ENCODE peak calls at places on chromosomes 7 and 10, in nine cellular contexts. One of them, this sample, is unnamed.
A peak's percentile ranks its signal among the peaks of the same experiment; 100 is the strongest.

GRCh38 chr7:150413640-150414081 is 34.5 kb downstream of the ZNF775 start:
- DNase-seq in NCI-H1092: no peak
- DNase-seq in T47D: no peak
- DNase-seq in body of pancreas: no peak
- DNase-seq in activated naive CD4-positive, alpha-beta T cell treated with anti-CD3 and anti-CD28 coated beads for 36 hours: peak; percentile 2
- DNase-seq in anterior cingulate cortex: no peak
- DNase-seq in RCC 7860: peak; percentile 18
- DNase-seq in T-helper 1 cell: no peak
- DNase-seq in stimulated activated CD8-positive, alpha-beta memory T cell treated with anti-CD3 and anti-CD28 coated beads, Interleukin-7, amount 100 ng/mL, for 24 hours: no peak
- DNase-seq in this sample: no peak

GRCh38 chr7:137354361-137354760 is 10.8 kb upstream of the PTN start:
- DNase-seq in stimulated activated CD8-positive, alpha-beta memory T cell treated with anti-CD3 and anti-CD28 coated beads, Interleukin-7, amount 100 ng/mL, for 24 hours: no peak
- DNase-seq in anterior cingulate cortex: no peak
- DNase-seq in NCI-H1092: peak; percentile 98
- DNase-seq in activated naive CD4-positive, alpha-beta T cell treated with anti-CD3 and anti-CD28 coated beads for 36 hours: no peak
- DNase-seq in T-helper 1 cell: no peak
- DNase-seq in RCC 7860: no peak
- DNase-seq in body of pancreas: peak; percentile 14
- DNase-seq in T47D: no peak
- DNase-seq in this sample: no peak

GRCh38 chr10:43140414-43140813 is 2.2 kb downstream of the CSGALNACT2 start:
- DNase-seq in anterior cingulate cortex: no peak
- DNase-seq in T-helper 1 cell: no peak
- DNase-seq in NCI-H1092: no peak
- DNase-seq in activated naive CD4-positive, alpha-beta T cell treated with anti-CD3 and anti-CD28 coated beads for 36 hours: no peak
- DNase-seq in T47D: no peak
- DNase-seq in body of pancreas: no peak
- DNase-seq in RCC 7860: peak; percentile 67
- DNase-seq in stimulated activated CD8-positive, alpha-beta memory T cell treated with anti-CD3 and anti-CD28 coated beads, Interleukin-7, amount 100 ng/mL, for 24 hours: no peak
- DNase-seq in this sample: no peak

GRCh38 chr7:130902755-130903357 is 168.8 kb upstream of the KLF14 start:
- DNase-seq in T-helper 1 cell: no peak
- DNase-seq in activated naive CD4-positive, alpha-beta T cell treated with anti-CD3 and anti-CD28 coated beads for 36 hours: no peak
- DNase-seq in T47D: no peak
- DNase-seq in anterior cingulate cortex: no peak
- DNase-seq in body of pancreas: no peak
- DNase-seq in RCC 7860: no peak
- DNase-seq in stimulated activated CD8-positive, alpha-beta memory T cell treated with anti-CD3 and anti-CD28 coated beads, Interleukin-7, amount 100 ng/mL, for 24 hours: no peak
- DNase-seq in NCI-H1092: no peak
- DNase-seq in this sample: no peak

GRCh38 chr7:40839881-40840280 is 705.1 kb downstream of the SUGCT start:
- DNase-seq in T-helper 1 cell: no peak
- DNase-seq in NCI-H1092: no peak
- DNase-seq in activated naive CD4-positive, alpha-beta T cell treated with anti-CD3 and anti-CD28 coated beads for 36 hours: no peak
- DNase-seq in stimulated activated CD8-positive, alpha-beta memory T cell treated with anti-CD3 and anti-CD28 coated beads, Interleukin-7, amount 100 ng/mL, for 24 hours: no peak
- DNase-seq in body of pancreas: no peak
- DNase-seq in T47D: no peak
- DNase-seq in RCC 7860: peak; percentile 48
- DNase-seq in anterior cingulate cortex: no peak
- DNase-seq in this sample: no peak

GRCh38 chr10:59588791-59589190 is 120.9 kb downstream of the SLC16A9 start:
- DNase-seq in stimulated activated CD8-positive, alpha-beta memory T cell treated with anti-CD3 and anti-CD28 coated beads, Interleukin-7, amount 100 ng/mL, for 24 hours: no peak
- DNase-seq in body of pancreas: no peak
- DNase-seq in NCI-H1092: no peak
- DNase-seq in activated naive CD4-positive, alpha-beta T cell treated with anti-CD3 and anti-CD28 coated beads for 36 hours: no peak
- DNase-seq in T-helper 1 cell: no peak
- DNase-seq in anterior cingulate cortex: no peak
- DNase-seq in RCC 7860: no peak
- DNase-seq in T47D: no peak
- DNase-seq in this sample: no peak

GRCh38 chr10:111207525-111207924 is 130.7 kb downstream of the ADRA2A start:
- DNase-seq in stimulated activated CD8-positive, alpha-beta memory T cell treated with anti-CD3 and anti-CD28 coated beads, Interleukin-7, amount 100 ng/mL, for 24 hours: no peak
- DNase-seq in T-helper 1 cell: no peak
- DNase-seq in T47D: no peak
- DNase-seq in anterior cingulate cortex: no peak
- DNase-seq in activated naive CD4-positive, alpha-beta T cell treated with anti-CD3 and anti-CD28 coated beads for 36 hours: peak; percentile 65
- DNase-seq in RCC 7860: no peak
- DNase-seq in body of pancreas: peak; percentile 55
- DNase-seq in NCI-H1092: no peak
- DNase-seq in this sample: no peak

GRCh38 chr7:149161241-149161848 is 14.1 kb downstream of the ZNF398 start:
- DNase-seq in RCC 7860: peak; percentile 54
- DNase-seq in T47D: no peak
- DNase-seq in activated naive CD4-positive, alpha-beta T cell treated with anti-CD3 and anti-CD28 coated beads for 36 hours: peak; percentile 31
- DNase-seq in stimulated activated CD8-positive, alpha-beta memory T cell treated with anti-CD3 and anti-CD28 coated beads, Interleukin-7, amount 100 ng/mL, for 24 hours: no peak
- DNase-seq in NCI-H1092: no peak
- DNase-seq in T-helper 1 cell: no peak
- DNase-seq in anterior cingulate cortex: no peak
- DNase-seq in body of pancreas: no peak
- DNase-seq in this sample: no peak

This sample was measured in HuH-7.5.